ENCODE peak calls at places on chromosomes 12 and 14, in six cellular contexts. I, A, X, Y, K and N are unnamed samples.

GRCh38 chr14:32370720-32371119 is 41.6 kb downstream of the AKAP6 start:
- DNase-seq in I (no peak), A (peak; percentile 32), X (peak; percentile 42), Y (no peak), K (no peak), N (no peak)

GRCh38 chr14:23141706-23142467 is 22.8 kb upstream of the CEBPE start:
- DNase-seq in I (no peak), A (peak; percentile 95), X (no peak), Y (peak; percentile 80), K (peak; percentile 73), N (peak; percentile 79)

GRCh38 chr12:2372178-2372577 is 319.4 kb downstream of the CACNA1C start:
- DNase-seq in I (peak; percentile 21), A (no peak), X (no peak), Y (no peak), K (no peak), N (no peak)

GRCh38 chr14:100586153-100586519 is 1.1 kb downstream of the BEGAIN start:
- DNase-seq in I (no peak), A (no peak), X (no peak), Y (peak; percentile 44), K (peak; percentile 43), N (no peak)

GRCh38 chr12:43306066-43306465 is 245.9 kb downstream of the ADAMTS20 start:
- DNase-seq in I (no peak), A (no peak), X (peak; percentile 68), Y (no peak), K (no peak), N (no peak)

GRCh38 chr14:64880382-64881121 is 845 bp upstream of the SPTB start:
- DNase-seq in I (peak; percentile 86), A (no peak), X (no peak), Y (peak; percentile 64), K (peak; percentile 56), N (peak; percentile 80)

GRCh38 chr12:1519642-1520041 is 74.7 kb downstream of the FBXL14 start:
- DNase-seq in I (no peak), A (no peak), X (no peak), Y (no peak), K (no peak), N (peak; percentile 53)

GRCh38 chr12:94488449-94488848 is 28.8 kb upstream of the CEP83 start:
- DNase-seq in I (no peak), A (peak; percentile 27), X (no peak), Y (no peak), K (no peak), N (no peak)

GRCh38 chr12:27460471-27460978 is 14.0 kb downstream of the SMCO2 start:
- DNase-seq in I (no peak), A (no peak), X (peak; percentile 43), Y (no peak), K (no peak), N (no peak)

GRCh38 chr12:17206553-17206952 is 600.6 kb upstream of the LMO3 start:
- DNase-seq in I (no peak), A (no peak), X (no peak), Y (no peak), K (no peak), N (no peak)

GRCh38 chr14:72049462-72049861 is 117.2 kb downstream of the RGS6 start:
- DNase-seq in I (no peak), A (peak; percentile 2), X (no peak), Y (no peak), K (no peak), N (peak; percentile 86)

GRCh38 chr12:5276327-5276880 is 155.5 kb upstream of the NTF3 start:
- DNase-seq in I (no peak), A (no peak), X (no peak), Y (no peak), K (no peak), N (no peak)

GRCh38 chr12:68080577-68080976 is 79.0 kb downstream of the IFNG start:
- DNase-seq in I (peak; percentile 66), A (no peak), X (no peak), Y (no peak), K (no peak), N (no peak)

GRCh38 chr12:109253913-109254544 is 55.1 kb downstream of the FOXN4 start:
- DNase-seq in I (no peak), A (no peak), X (no peak), Y (no peak), K (no peak), N (no peak)

GRCh38 chr14:100296106-100296651 is 10.1 kb downstream of the SLC25A29 start:
- DNase-seq in I (no peak), A (no peak), X (no peak), Y (peak; percentile 52), K (peak; percentile 38), N (peak; percentile 30)

GRCh38 chr12:120687570-120688289 is 781 bp downstream of the MLEC start:
- DNase-seq in I (peak; percentile 62), A (no peak), X (no peak), Y (no peak), K (peak; percentile 59), N (no peak)

GRCh38 chr12:108457006-108457733 is 57.9 kb upstream of the FICD start:
- DNase-seq in I (peak; percentile 81), A (peak; percentile 22), X (peak; percentile 41), Y (no peak), K (no peak), N (peak; percentile 80)

GRCh38 chr12:38689704-38690103 is 215.7 kb downstream of the CPNE8 start:
- DNase-seq in I (no peak), A (no peak), X (no peak), Y (no peak), K (no peak), N (no peak)

GRCh38 chr14:69980457-69981414 is 101.5 kb downstream of the SMOC1 start:
- DNase-seq in I (peak; percentile 62), A (peak; percentile 63), X (no peak), Y (no peak), K (no peak), N (peak; percentile 87)

GRCh38 chr12:106170285-106170684 is 31.5 kb upstream of the NUAK1 start:
- DNase-seq in I (no peak), A (no peak), X (peak; percentile 62), Y (peak; percentile 54), K (no peak), N (no peak)

GRCh38 chr12:51826881-51827280 is 21.6 kb downstream of the FIGNL2 start:
- DNase-seq in I (no peak), A (no peak), X (no peak), Y (no peak), K (no peak), N (no peak)

GRCh38 chr12:15794196-15794595 is 5.0 kb upstream of the EPS8 start:
- DNase-seq in I (peak; percentile 13), A (no peak), X (no peak), Y (no peak), K (no peak), N (no peak)

GRCh38 chr12:68106160-68106559 is 53.4 kb downstream of the IFNG start:
- DNase-seq in I (no peak), A (peak; percentile 89), X (peak; percentile 67), Y (no peak), K (no peak), N (no peak)

GRCh38 chr12:99087278-99087677 is 442.2 kb downstream of the APAF1 start:
- DNase-seq in I (peak; percentile 42), A (no peak), X (no peak), Y (no peak), K (no peak), N (no peak)

GRCh38 chr14:76995279-76996035 is 33.1 kb downstream of the IRF2BPL start:
- DNase-seq in I (no peak), A (no peak), X (no peak), Y (no peak), K (no peak), N (no peak)

GRCh38 chr12:40469736-40470135 is 222.5 kb upstream of the CNTN1 start:
- DNase-seq in I (no peak), A (no peak), X (no peak), Y (no peak), K (no peak), N (no peak)

GRCh38 chr12:50786498-50787231 is 22.8 kb downstream of the ATF1 start:
- DNase-seq in I (no peak), A (peak; percentile 21), X (peak; percentile 64), Y (no peak), K (no peak), N (peak; percentile 99)

GRCh38 chr14:88005050-88005481 is at the start of gene GPR65:
- DNase-seq in I (no peak), A (no peak), X (no peak), Y (no peak), K (no peak), N (no peak)

GRCh38 chr12:14954269-14954668 is 7.1 kb downstream of the ARHGDIB start:
- DNase-seq in I (no peak), A (no peak), X (no peak), Y (no peak), K (no peak), N (no peak)

GRCh38 chr12:20602671-20603402 is 92.3 kb upstream of the SLCO1C1 start:
- DNase-seq in I (no peak), A (no peak), X (peak; percentile 38), Y (no peak), K (no peak), N (no peak)

GRCh38 chr14:35695647-35696046 is 113.4 kb downstream of the RALGAPA1 start:
- DNase-seq in I (no peak), A (no peak), X (no peak), Y (no peak), K (no peak), N (no peak)